ENCODE peak calls at places on chromosomes 12 and 14, in seven cellular contexts. O is left cardiac atrium; H is NCI-H345; B is ELR; J is hippocampal formation; D is thoracic aorta; S is CD4-positive, alpha-beta T cell. M is an unnamed sample.

GRCh38 chr12:68374315-68374982 is 42.3 kb upstream of the MDM1 start:
- DNase-seq in H (no peak), D (no peak), J (no peak), S (peak), B (no peak), O (no peak), M (no peak)

GRCh38 chr12:99454539-99455172 is 192.9 kb upstream of the GARIN6 start:
- DNase-seq in J (no peak), D (no peak), S (no peak), H (no peak), O (no peak), B (peak), M (no peak)

GRCh38 chr12:34219046-34219770 is 196.9 kb downstream of the ALG10 start:
- DNase-seq in J (no peak), D (no peak), O (no peak), B (no peak), S (no peak), H (peak), M (no peak)

GRCh38 chr14:65344011-65344410 is 68.5 kb upstream of the FUT8 start:
- DNase-seq in B (no peak), H (no peak), J (no peak), O (no peak), S (no peak), D (no peak), M (no peak)

GRCh38 chr14:28975084-28975483 is 208.5 kb downstream of the FOXG1 start:
- DNase-seq in B (no peak), J (no peak), O (no peak), D (no peak), S (no peak), H (no peak), M (no peak)

GRCh38 chr14:54549862-54550261 is 17.1 kb upstream of the SAMD4A start:
- DNase-seq in J (no peak), D (no peak), H (no peak), S (no peak), O (no peak), B (peak), M (no peak)

GRCh38 chr12:121630791-121631190 is 4.5 kb downstream of the ORAI1 start:
- DNase-seq in O (no peak), S (no peak), B (no peak), D (no peak), H (no peak), J (no peak), M (no peak)

GRCh38 chr14:79090781-79091180 is 920.6 kb downstream of the NRXN3 start:
- DNase-seq in D (no peak), B (no peak), O (no peak), H (no peak), J (no peak), S (no peak), M (no peak)

GRCh38 chr12:6335451-6336078 is 6.3 kb downstream of the TNFRSF1A start:
- DNase-seq in O (peak), S (peak), H (no peak), B (peak), J (no peak), D (peak), M (peak)

GRCh38 chr12:128971802-128972201 is 118.5 kb downstream of the GLT1D1 start:
- DNase-seq in D (no peak), H (peak), O (no peak), S (no peak), J (no peak), B (no peak), M (no peak)

M was measured in HTR-8/SVneo.